ENCODE peak calls at places on chromosome X, in five cellular contexts. One of them, this sample, is unnamed.

GRCh38 chrX:131068945-131069719 is 11.0 kb downstream of the ARHGAP36 start:
- DNase-seq in hypothalamus: peak; percentile 18
- DNase-seq in stimulated activated naive B cell treated with anti-CD40 and anti-IgM and Interleukin-4, amounts not matched to agents 10 μg/mL and 1 μg/mL and 100 μg/mL, for 72 hours: no peak
- DNase-seq in endothelial cell: peak; percentile 75
- DNase-seq in KBM-7: peak; percentile 32
- DNase-seq in this sample: peak; percentile 15

GRCh38 chrX:74419861-74420193 is 1.5 kb upstream of the SLC16A2 start:
- DNase-seq in hypothalamus: no peak
- DNase-seq in stimulated activated naive B cell treated with anti-CD40 and anti-IgM and Interleukin-4, amounts not matched to agents 10 μg/mL and 1 μg/mL and 100 μg/mL, for 72 hours: no peak
- DNase-seq in endothelial cell: peak; percentile 3
- DNase-seq in KBM-7: no peak
- DNase-seq in this sample: no peak

GRCh38 chrX:150547511-150548115 is 20.8 kb upstream of the MTM1 start:
- DNase-seq in hypothalamus: peak; percentile 82
- DNase-seq in stimulated activated naive B cell treated with anti-CD40 and anti-IgM and Interleukin-4, amounts not matched to agents 10 μg/mL and 1 μg/mL and 100 μg/mL, for 72 hours: peak; percentile 37
- DNase-seq in endothelial cell: peak; percentile 16
- DNase-seq in KBM-7: no peak
- DNase-seq in this sample: no peak

GRCh38 chrX:71184803-71185495 is 38.1 kb upstream of the GJB1 start:
- DNase-seq in hypothalamus: no peak
- DNase-seq in stimulated activated naive B cell treated with anti-CD40 and anti-IgM and Interleukin-4, amounts not matched to agents 10 μg/mL and 1 μg/mL and 100 μg/mL, for 72 hours: no peak
- DNase-seq in endothelial cell: no peak
- DNase-seq in KBM-7: no peak
- DNase-seq in this sample: no peak

GRCh38 chrX:39504850-39505259 is 592.9 kb downstream of the BCOR start:
- DNase-seq in hypothalamus: no peak
- DNase-seq in stimulated activated naive B cell treated with anti-CD40 and anti-IgM and Interleukin-4, amounts not matched to agents 10 μg/mL and 1 μg/mL and 100 μg/mL, for 72 hours: no peak
- DNase-seq in endothelial cell: no peak
- DNase-seq in KBM-7: no peak
- DNase-seq in this sample: no peak

GRCh38 chrX:9416562-9417319 is 48.1 kb upstream of the TBL1X start:
- DNase-seq in hypothalamus: no peak
- DNase-seq in stimulated activated naive B cell treated with anti-CD40 and anti-IgM and Interleukin-4, amounts not matched to agents 10 μg/mL and 1 μg/mL and 100 μg/mL, for 72 hours: no peak
- DNase-seq in endothelial cell: no peak
- DNase-seq in KBM-7: no peak
- DNase-seq in this sample: no peak

GRCh38 chrX:74232859-74233258 is 71.1 kb upstream of the ZCCHC13 start:
- DNase-seq in hypothalamus: no peak
- DNase-seq in stimulated activated naive B cell treated with anti-CD40 and anti-IgM and Interleukin-4, amounts not matched to agents 10 μg/mL and 1 μg/mL and 100 μg/mL, for 72 hours: no peak
- DNase-seq in endothelial cell: no peak
- DNase-seq in KBM-7: peak; percentile 32
- DNase-seq in this sample: no peak

GRCh38 chrX:153869473-153870287 is 16.3 kb downstream of the L1CAM start:
- DNase-seq in hypothalamus: no peak
- DNase-seq in stimulated activated naive B cell treated with anti-CD40 and anti-IgM and Interleukin-4, amounts not matched to agents 10 μg/mL and 1 μg/mL and 100 μg/mL, for 72 hours: no peak
- DNase-seq in endothelial cell: no peak
- DNase-seq in KBM-7: no peak
- DNase-seq in this sample: no peak

GRCh38 chrX:39626749-39627148 is 471.0 kb downstream of the BCOR start:
- DNase-seq in hypothalamus: no peak
- DNase-seq in stimulated activated naive B cell treated with anti-CD40 and anti-IgM and Interleukin-4, amounts not matched to agents 10 μg/mL and 1 μg/mL and 100 μg/mL, for 72 hours: no peak
- DNase-seq in endothelial cell: no peak
- DNase-seq in KBM-7: no peak
- DNase-seq in this sample: no peak

GRCh38 chrX:133399411-133399810 is 15.9 kb downstream of the GPC4 start:
- DNase-seq in hypothalamus: no peak
- DNase-seq in stimulated activated naive B cell treated with anti-CD40 and anti-IgM and Interleukin-4, amounts not matched to agents 10 μg/mL and 1 μg/mL and 100 μg/mL, for 72 hours: no peak
- DNase-seq in endothelial cell: no peak
- DNase-seq in KBM-7: no peak
- DNase-seq in this sample: no peak

GRCh38 chrX:102129473-102129872 is 4.0 kb downstream of the TCEAL2 start:
- DNase-seq in hypothalamus: no peak
- DNase-seq in stimulated activated naive B cell treated with anti-CD40 and anti-IgM and Interleukin-4, amounts not matched to agents 10 μg/mL and 1 μg/mL and 100 μg/mL, for 72 hours: no peak
- DNase-seq in endothelial cell: no peak
- DNase-seq in KBM-7: peak; percentile 34
- DNase-seq in this sample: no peak

GRCh38 chrX:109830704-109831206 is 97.7 kb upstream of the ACSL4 start:
- DNase-seq in hypothalamus: no peak
- DNase-seq in stimulated activated naive B cell treated with anti-CD40 and anti-IgM and Interleukin-4, amounts not matched to agents 10 μg/mL and 1 μg/mL and 100 μg/mL, for 72 hours: no peak
- DNase-seq in endothelial cell: no peak
- DNase-seq in KBM-7: no peak
- DNase-seq in this sample: no peak

GRCh38 chrX:13223868-13224555 is 95.8 kb downstream of the ATXN3L start:
- DNase-seq in hypothalamus: no peak
- DNase-seq in stimulated activated naive B cell treated with anti-CD40 and anti-IgM and Interleukin-4, amounts not matched to agents 10 μg/mL and 1 μg/mL and 100 μg/mL, for 72 hours: no peak
- DNase-seq in endothelial cell: no peak
- DNase-seq in KBM-7: no peak
- DNase-seq in this sample: no peak

GRCh38 chrX:26783512-26784225 is 567.7 kb downstream of the MAGEB5 start:
- DNase-seq in hypothalamus: no peak
- DNase-seq in stimulated activated naive B cell treated with anti-CD40 and anti-IgM and Interleukin-4, amounts not matched to agents 10 μg/mL and 1 μg/mL and 100 μg/mL, for 72 hours: peak; percentile 3
- DNase-seq in endothelial cell: no peak
- DNase-seq in KBM-7: peak; percentile 71
- DNase-seq in this sample: no peak

GRCh38 chrX:149830192-149830873 is 48.6 kb downstream of the MAGEA9 start:
- DNase-seq in hypothalamus: no peak
- DNase-seq in stimulated activated naive B cell treated with anti-CD40 and anti-IgM and Interleukin-4, amounts not matched to agents 10 μg/mL and 1 μg/mL and 100 μg/mL, for 72 hours: no peak
- DNase-seq in endothelial cell: peak; percentile 26
- DNase-seq in KBM-7: peak; percentile 5
- DNase-seq in this sample: no peak

GRCh38 chrX:39595977-39596376 is 501.8 kb downstream of the BCOR start:
- DNase-seq in hypothalamus: no peak
- DNase-seq in stimulated activated naive B cell treated with anti-CD40 and anti-IgM and Interleukin-4, amounts not matched to agents 10 μg/mL and 1 μg/mL and 100 μg/mL, for 72 hours: no peak
- DNase-seq in endothelial cell: no peak
- DNase-seq in KBM-7: no peak
- DNase-seq in this sample: no peak

GRCh38 chrX:103092942-103093341 is at the start of gene NXF3:
- DNase-seq in hypothalamus: no peak
- DNase-seq in stimulated activated naive B cell treated with anti-CD40 and anti-IgM and Interleukin-4, amounts not matched to agents 10 μg/mL and 1 μg/mL and 100 μg/mL, for 72 hours: no peak
- DNase-seq in endothelial cell: no peak
- DNase-seq in KBM-7: peak; percentile 82
- DNase-seq in this sample: no peak

GRCh38 chrX:72269671-72270251 is 7.3 kb downstream of the RPS4X start:
- DNase-seq in hypothalamus: no peak
- DNase-seq in stimulated activated naive B cell treated with anti-CD40 and anti-IgM and Interleukin-4, amounts not matched to agents 10 μg/mL and 1 μg/mL and 100 μg/mL, for 72 hours: no peak
- DNase-seq in endothelial cell: no peak
- DNase-seq in KBM-7: no peak
- DNase-seq in this sample: no peak

GRCh38 chrX:39201305-39201990 is 400.2 kb downstream of the MID1IP1 start:
- DNase-seq in hypothalamus: no peak
- DNase-seq in stimulated activated naive B cell treated with anti-CD40 and anti-IgM and Interleukin-4, amounts not matched to agents 10 μg/mL and 1 μg/mL and 100 μg/mL, for 72 hours: no peak
- DNase-seq in endothelial cell: no peak
- DNase-seq in KBM-7: no peak
- DNase-seq in this sample: peak; percentile 8

GRCh38 chrX:131977619-131978018 is 45.5 kb upstream of the STK26 start:
- DNase-seq in hypothalamus: no peak
- DNase-seq in stimulated activated naive B cell treated with anti-CD40 and anti-IgM and Interleukin-4, amounts not matched to agents 10 μg/mL and 1 μg/mL and 100 μg/mL, for 72 hours: no peak
- DNase-seq in endothelial cell: no peak
- DNase-seq in KBM-7: no peak
- DNase-seq in this sample: no peak

GRCh38 chrX:64204252-64204651 is 1.3 kb downstream of the AMER1 start:
- DNase-seq in hypothalamus: peak; percentile 25
- DNase-seq in stimulated activated naive B cell treated with anti-CD40 and anti-IgM and Interleukin-4, amounts not matched to agents 10 μg/mL and 1 μg/mL and 100 μg/mL, for 72 hours: no peak
- DNase-seq in endothelial cell: no peak
- DNase-seq in KBM-7: no peak
- DNase-seq in this sample: no peak

GRCh38 chrX:46333550-46333949 is 211.7 kb downstream of the ZNF674 start:
- DNase-seq in hypothalamus: no peak
- DNase-seq in stimulated activated naive B cell treated with anti-CD40 and anti-IgM and Interleukin-4, amounts not matched to agents 10 μg/mL and 1 μg/mL and 100 μg/mL, for 72 hours: no peak
- DNase-seq in endothelial cell: no peak
- DNase-seq in KBM-7: no peak
- DNase-seq in this sample: no peak

GRCh38 chrX:45353462-45353861 is 152.8 kb upstream of the DIPK2B start:
- DNase-seq in hypothalamus: no peak
- DNase-seq in stimulated activated naive B cell treated with anti-CD40 and anti-IgM and Interleukin-4, amounts not matched to agents 10 μg/mL and 1 μg/mL and 100 μg/mL, for 72 hours: no peak
- DNase-seq in endothelial cell: no peak
- DNase-seq in KBM-7: no peak
- DNase-seq in this sample: no peak

GRCh38 chrX:98068210-98068609 is 1184.5 kb downstream of the RPA4 start:
- DNase-seq in hypothalamus: no peak
- DNase-seq in stimulated activated naive B cell treated with anti-CD40 and anti-IgM and Interleukin-4, amounts not matched to agents 10 μg/mL and 1 μg/mL and 100 μg/mL, for 72 hours: no peak
- DNase-seq in endothelial cell: no peak
- DNase-seq in KBM-7: no peak
- DNase-seq in this sample: no peak

GRCh38 chrX:139429913-139430312 is 100.6 kb upstream of the F9 start:
- DNase-seq in hypothalamus: no peak
- DNase-seq in stimulated activated naive B cell treated with anti-CD40 and anti-IgM and Interleukin-4, amounts not matched to agents 10 μg/mL and 1 μg/mL and 100 μg/mL, for 72 hours: no peak
- DNase-seq in endothelial cell: no peak
- DNase-seq in KBM-7: peak; percentile 16
- DNase-seq in this sample: no peak

GRCh38 chrX:67582436-67582835 is 38.6 kb downstream of the AR start:
- DNase-seq in hypothalamus: no peak
- DNase-seq in stimulated activated naive B cell treated with anti-CD40 and anti-IgM and Interleukin-4, amounts not matched to agents 10 μg/mL and 1 μg/mL and 100 μg/mL, for 72 hours: no peak
- DNase-seq in endothelial cell: no peak
- DNase-seq in KBM-7: no peak
- DNase-seq in this sample: no peak

GRCh38 chrX:112380541-112381278 is 298.1 kb upstream of the TRPC5 start:
- DNase-seq in hypothalamus: no peak
- DNase-seq in stimulated activated naive B cell treated with anti-CD40 and anti-IgM and Interleukin-4, amounts not matched to agents 10 μg/mL and 1 μg/mL and 100 μg/mL, for 72 hours: no peak
- DNase-seq in endothelial cell: no peak
- DNase-seq in KBM-7: no peak
- DNase-seq in this sample: no peak

GRCh38 chrX:37961118-37961517 is 45.2 kb upstream of the SYTL5 start:
- DNase-seq in hypothalamus: no peak
- DNase-seq in stimulated activated naive B cell treated with anti-CD40 and anti-IgM and Interleukin-4, amounts not matched to agents 10 μg/mL and 1 μg/mL and 100 μg/mL, for 72 hours: no peak
- DNase-seq in endothelial cell: no peak
- DNase-seq in KBM-7: no peak
- DNase-seq in this sample: no peak

GRCh38 chrX:31213941-31214340 is 142.1 kb upstream of the FTHL17 start:
- DNase-seq in hypothalamus: no peak
- DNase-seq in stimulated activated naive B cell treated with anti-CD40 and anti-IgM and Interleukin-4, amounts not matched to agents 10 μg/mL and 1 μg/mL and 100 μg/mL, for 72 hours: no peak
- DNase-seq in endothelial cell: peak; percentile 5
- DNase-seq in KBM-7: peak; percentile 28
- DNase-seq in this sample: no peak

This sample was measured in activated T-cell treated with anti-CD3 and anti-CD28 coated beads for 48 hours.